ENCODE peak calls at places on chromosomes 12 and 14, in five cellular contexts. P is IMR-90, L is transverse colon, S is cardiac fibroblast, C is progenitor cell of endocrine pancreas. R is an unnamed sample.

GRCh38 chr12:93894391-93895095 is 217.4 kb downstream of the CRADD start:
- DNase-seq in S (peak), L (peak), P (peak), C (no peak), R (no peak)

GRCh38 chr12:88390811-88391210 is 189.5 kb downstream of the KITLG start:
- DNase-seq in L (no peak), P (no peak), C (no peak), S (no peak), R (no peak)

GRCh38 chr12:47679785-47680184 is 26.0 kb downstream of the RPAP3 start:
- DNase-seq in C (no peak), L (no peak), S (no peak), P (no peak), R (no peak)

GRCh38 chr12:78018146-78018910 is 187.6 kb downstream of the NAV3 start:
- DNase-seq in S (peak), L (no peak), C (no peak), P (peak), R (no peak)

GRCh38 chr12:121796855-121797751 is 3.6 kb upstream of the RHOF start:
- DNase-seq in P (peak), C (peak), S (peak), L (peak), R (peak)

GRCh38 chr12:76288218-76288617 is 60.0 kb downstream of the BBS10 start:
- DNase-seq in C (no peak), L (no peak), P (no peak), S (no peak), R (no peak)

GRCh38 chr12:3218150-3218845 is 141.1 kb downstream of the TSPAN9 start:
- DNase-seq in C (no peak), L (peak), P (peak), S (peak), R (no peak)

GRCh38 chr14:30786701-30787100 is 87.7 kb upstream of the COCH start:
- DNase-seq in L (no peak), P (no peak), S (no peak), C (no peak), R (no peak)

GRCh38 chr14:103512701-103513611 is 9.7 kb downstream of the CKB start:
- DNase-seq in P (peak), C (no peak), L (peak), S (peak), R (no peak)

GRCh38 chr12:132204064-132204821 is 60.0 kb downstream of the NOC4L start:
- DNase-seq in P (no peak), S (no peak), C (no peak), L (no peak), R (no peak)

GRCh38 chr12:48028541-48029400 is 24.5 kb upstream of the COL2A1 start:
- DNase-seq in S (no peak), C (no peak), L (no peak), P (no peak), R (no peak)

GRCh38 chr12:122031342-122032216 is 9.9 kb downstream of the BCL7A start:
- DNase-seq in P (no peak), L (peak), C (peak), S (peak), R (peak)

GRCh38 chr12:13880613-13881012 is 100.8 kb downstream of the GRIN2B start:
- DNase-seq in S (no peak), L (no peak), C (no peak), P (no peak), R (no peak)

GRCh38 chr12:42892702-42893101 is 303.2 kb upstream of the PRICKLE1 start:
- DNase-seq in L (no peak), S (no peak), C (no peak), P (no peak), R (no peak)

GRCh38 chr12:121775501-121775900 is 18.0 kb downstream of the RHOF start:
- DNase-seq in L (no peak), C (no peak), S (no peak), P (no peak), R (no peak)

GRCh38 chr12:113287146-113287898 is 47.6 kb downstream of the SLC8B1 start:
- DNase-seq in C (no peak), L (no peak), P (no peak), S (no peak), R (no peak)

GRCh38 chr12:94261781-94262180 is 113.4 kb downstream of the PLXNC1 start:
- DNase-seq in S (no peak), C (no peak), P (no peak), L (no peak), R (no peak)

GRCh38 chr12:77940566-77940965 is 109.9 kb downstream of the NAV3 start:
- DNase-seq in L (no peak), C (no peak), S (peak), P (peak), R (peak)

GRCh38 chr12:34097213-34097612 is 74.9 kb downstream of the ALG10 start:
- DNase-seq in L (no peak), C (no peak), S (no peak), P (no peak), R (no peak)

GRCh38 chr12:77315407-77315806 is 250.0 kb upstream of the E2F7 start:
- DNase-seq in C (no peak), P (no peak), L (no peak), S (no peak), R (no peak)

GRCh38 chr12:105705235-105705634 is 374.7 kb downstream of the C12orf75 start:
- DNase-seq in S (no peak), P (no peak), L (no peak), C (no peak), R (no peak)

GRCh38 chr12:75938189-75938588 is 93.4 kb downstream of the PHLDA1 start:
- DNase-seq in P (no peak), L (no peak), S (no peak), C (no peak), R (no peak)

GRCh38 chr12:131101703-131102492 is 148.2 kb downstream of the ADGRD1 start:
- DNase-seq in L (peak), P (no peak), S (no peak), C (no peak), R (no peak)

GRCh38 chr12:102958830-102959176 is 1.3 kb downstream of the ASCL1 start:
- DNase-seq in L (no peak), S (no peak), P (no peak), C (no peak), R (no peak)

GRCh38 chr14:73909681-73910080 is 23.0 kb downstream of the ZNF410 start:
- DNase-seq in P (peak), S (no peak), L (no peak), C (no peak), R (no peak)

GRCh38 chr12:120853188-120853587 is 51.0 kb downstream of the SPPL3 start:
- DNase-seq in C (no peak), S (peak), P (peak), L (no peak), R (no peak)

GRCh38 chr12:95509300-95509699 is 35.3 kb downstream of the METAP2 start:
- DNase-seq in P (no peak), S (no peak), C (no peak), L (no peak), R (no peak)

GRCh38 chr14:32078794-32079663 is 1.9 kb downstream of the ARHGAP5 start:
- DNase-seq in L (no peak), P (peak), C (no peak), S (no peak), R (no peak)

GRCh38 chr14:70073924-70074566 is 114.7 kb downstream of the SLC8A3 start:
- DNase-seq in L (peak), P (peak), S (peak), C (peak), R (peak)

GRCh38 chr12:12818693-12819092 is 5.5 kb downstream of the DDX47 start:
- DNase-seq in C (no peak), L (no peak), P (no peak), S (no peak), R (no peak)

GRCh38 chr12:115012861-115013667 is 329.1 kb upstream of the TBX3 start:
- DNase-seq in S (no peak), C (no peak), P (no peak), L (no peak), R (no peak)

GRCh38 chr12:94988471-94988870 is 15.0 kb downstream of the NDUFA12 start:
- DNase-seq in C (no peak), P (no peak), L (no peak), S (no peak), R (no peak)

GRCh38 chr14:90632451-90632850 is 183.8 kb downstream of the TTC7B start:
- DNase-seq in L (no peak), P (peak), S (no peak), C (no peak), R (no peak)

GRCh38 chr12:104433061-104433460 is 23.7 kb upstream of the CHST11 start:
- DNase-seq in S (no peak), P (no peak), L (no peak), C (no peak), R (no peak)

GRCh38 chr12:108306014-108306501 is 33.1 kb downstream of the CMKLR1 start:
- DNase-seq in S (peak), L (no peak), C (no peak), P (peak), R (no peak)

DNA sequence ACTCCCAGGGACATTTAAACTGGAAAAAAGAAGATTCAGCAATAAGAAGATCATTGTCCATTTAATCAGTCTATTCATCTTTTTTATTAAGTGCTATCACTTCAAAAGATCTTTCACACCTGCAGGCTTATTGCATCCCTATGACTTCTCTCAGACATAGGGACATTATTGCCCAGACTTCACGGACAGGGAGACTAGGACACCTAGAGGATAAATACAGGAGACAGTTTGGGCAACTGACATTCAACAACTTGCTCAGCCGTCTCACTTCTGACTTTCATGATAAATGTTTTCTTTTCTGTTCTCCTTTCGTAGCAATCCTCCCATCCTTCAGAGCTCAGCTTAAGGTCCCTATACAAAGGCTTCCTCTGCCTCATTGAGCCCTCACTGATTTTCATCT is 84.3 kb downstream of the TMEM30B start:
- DNase-seq in L (no peak), C (no peak), S (peak), P (no peak), R (peak)
- TF ChIP-seq CTCF in L (no peak), C (no peak), S (no peak), P (no peak), R (no peak)

DNA sequence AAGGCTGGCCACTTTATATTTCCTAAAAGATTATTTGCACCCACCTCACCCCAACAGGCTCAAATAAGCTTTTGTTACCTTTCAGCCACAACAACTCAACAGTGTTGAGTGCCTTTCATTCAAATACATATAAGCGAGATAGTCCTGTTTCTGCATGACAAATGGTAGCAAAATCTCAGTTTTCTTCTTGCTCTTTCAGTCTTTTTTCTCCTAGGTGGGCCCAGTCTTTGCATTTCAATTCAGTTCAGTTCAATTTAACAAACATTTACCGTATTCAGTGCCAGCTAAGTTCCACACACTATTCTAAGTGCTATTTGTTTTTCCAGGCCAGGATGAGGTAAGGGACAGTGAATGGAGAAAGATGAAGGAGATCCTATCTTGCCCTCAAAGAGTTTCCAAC is 25.9 kb upstream of the BMP4 start:
- DNase-seq in P (no peak), C (no peak), L (no peak), S (no peak), R (no peak)
- TF ChIP-seq CTCF in P (no peak), C (no peak), L (no peak), S (no peak), R (no peak)

DNA sequence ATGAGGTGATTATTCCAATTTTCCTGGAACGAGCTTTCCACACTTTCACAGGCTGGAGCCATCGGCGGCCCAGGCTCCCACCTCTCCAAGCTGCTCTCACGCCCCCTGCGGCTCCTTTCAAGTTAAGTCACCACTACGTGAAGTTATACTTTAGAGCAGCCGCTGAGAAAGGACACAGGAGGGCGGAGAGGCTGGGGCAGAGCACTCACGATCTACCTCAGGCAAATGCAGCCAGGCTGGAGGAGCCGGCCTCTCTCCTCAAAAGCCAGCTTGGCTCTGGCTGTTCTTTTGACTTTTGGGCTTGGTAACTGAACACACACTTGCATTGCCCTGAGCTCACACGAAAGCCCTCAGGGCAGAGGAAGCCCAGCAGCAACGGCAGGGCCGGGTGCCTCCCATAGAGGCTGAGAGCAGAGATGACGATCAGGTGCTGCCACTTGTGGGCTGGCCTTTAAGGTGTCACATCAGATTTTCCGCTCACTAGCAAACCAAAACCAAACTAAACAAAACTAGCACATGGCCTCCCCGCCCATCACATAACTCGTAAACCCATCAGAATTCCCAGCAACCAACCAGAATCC is 75.2 kb downstream of the PITPNM2 start:
- DNase-seq in C (no peak), S (no peak), L (peak), P (no peak), R (no peak)
- TF ChIP-seq CTCF in C (no peak), S (no peak), L (peak), P (no peak), R (no peak)

DNA sequence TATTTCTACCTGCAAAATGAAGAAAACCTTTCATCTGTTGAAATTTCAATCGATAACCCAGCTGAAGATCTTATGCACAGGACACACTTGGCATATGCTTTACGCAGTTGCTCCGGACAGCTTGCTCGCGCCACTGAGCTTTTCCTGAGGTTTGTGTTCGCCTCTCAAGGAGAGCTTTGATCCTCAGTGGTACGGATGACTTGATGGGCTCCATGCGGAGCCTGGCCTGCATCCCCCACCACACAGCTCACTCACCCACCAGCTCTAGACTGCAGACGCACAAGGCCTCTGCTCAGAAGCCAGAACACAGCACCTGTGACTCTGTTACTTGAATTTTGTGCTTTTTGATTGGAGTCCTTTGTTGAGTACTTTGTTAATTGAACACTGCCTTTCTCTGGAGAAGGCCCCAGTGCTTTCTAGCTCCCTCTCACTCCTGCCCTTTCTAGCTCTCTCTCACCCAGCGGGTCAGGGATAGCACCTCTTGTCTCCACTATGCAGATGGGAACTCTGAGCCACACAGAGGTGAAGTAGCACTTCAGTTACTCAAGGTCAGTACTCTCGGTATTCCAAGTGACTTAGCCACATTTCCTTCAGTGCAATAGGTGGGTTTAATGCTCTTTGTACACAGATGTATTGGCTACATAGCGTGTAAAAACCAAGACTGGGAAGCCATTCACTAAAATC is 52.1 kb downstream of the TBC1D30 start:
- DNase-seq in C (no peak), L (no peak), P (no peak), S (no peak), R (no peak)
- TF ChIP-seq CTCF in C (no peak), L (no peak), P (no peak), S (no peak), R (no peak)

GRCh38 chr12:110349096-110349495 is 54.4 kb downstream of the ANAPC7 start:
- DNase-seq in P (no peak), S (no peak), L (no peak), C (no peak), R (no peak)

GRCh38 chr12:110345963-110346362 is 57.5 kb downstream of the ANAPC7 start:
- DNase-seq in C (no peak), S (no peak), L (no peak), P (no peak), R (no peak)

GRCh38 chr12:110348431-110349059 is 55.0 kb downstream of the ANAPC7 start:
- DNase-seq in P (no peak), L (no peak), C (no peak), S (no peak), R (no peak)

GRCh38 chr12:110349521-110350151 is 53.9 kb downstream of the ANAPC7 start:
- DNase-seq in C (no peak), P (no peak), L (no peak), S (peak), R (no peak)

GRCh38 chr12:110347767-110348166 is 55.7 kb downstream of the ANAPC7 start:
- DNase-seq in L (no peak), C (no peak), S (no peak), P (no peak), R (no peak)
- TF ChIP-seq CTCF in L (no peak), C (no peak), S (no peak), P (no peak), R (no peak)

GRCh38 chr12:7117670-7118069 is 8.7 kb upstream of the C1RL start:
- DNase-seq in L (no peak), S (no peak), P (no peak), C (no peak), R (no peak)

GRCh38 chr12:7114851-7115250 is 5.8 kb upstream of the C1RL start:
- DNase-seq in C (no peak), S (no peak), L (no peak), P (no peak), R (no peak)

GRCh38 chr12:7114008-7114407 is 5.0 kb upstream of the C1RL start:
- DNase-seq in L (no peak), S (no peak), P (no peak), C (no peak), R (no peak)

GRCh38 chr12:7116916-7117315 is 7.9 kb upstream of the C1RL start:
- DNase-seq in S (no peak), C (no peak), P (no peak), L (no peak), R (no peak)

GRCh38 chr12:7116196-7116595 is 7.2 kb upstream of the C1RL start:
- DNase-seq in C (no peak), P (no peak), L (no peak), S (no peak), R (no peak)
- TF ChIP-seq CTCF in C (no peak), P (no peak), L (no peak), S (no peak), R (no peak)

GRCh38 chr14:68819260-68819691 is 26.4 kb upstream of the ZFP36L1 start:
- DNase-seq in S (peak), L (peak), C (no peak), P (peak), R (no peak)
- TF ChIP-seq CTCF in S (no peak), L (no peak), C (no peak), P (no peak), R (no peak)

GRCh38 chr12:46354111-46354798 is 18.3 kb downstream of the SLC38A2 start:
- DNase-seq in S (no peak), P (no peak), C (no peak), L (no peak), R (no peak)
- TF ChIP-seq CTCF in S (no peak), P (peak), C (no peak), L (no peak), R (no peak)

R was measured in Calu3.